ENCODE peak calls at places on chromosomes 1 and 21, in four cellular contexts. Y is fibroblast of the conjunctiva; R is hypothalamus; G is activated naive CD4-positive, alpha-beta T cell treated with anti-CD3 and anti-CD28 coated beads, Interleukin-2, amount 50 U/mL, for 72 hours. X is an unnamed sample.

GRCh38 chr1:165109013-165109412 is 247.5 kb downstream of the LMX1A start:
- DNase-seq in Y (no peak), R (no peak), G (no peak), X (no peak)

GRCh38 chr1:97164276-97164639 is 442.7 kb downstream of the PTBP2 start:
- DNase-seq in Y (no peak), R (no peak), G (no peak), X (no peak)

GRCh38 chr1:8456306-8456912 is 138.5 kb downstream of the SLC45A1 start:
- DNase-seq in Y (no peak), R (no peak), G (no peak), X (no peak)

GRCh38 chr1:19307804-19308508 is 4.0 kb downstream of the AKR7A2 start:
- DNase-seq in Y (no peak), R (no peak), G (no peak), X (no peak)

GRCh38 chr1:42658880-42659337 is 686 bp downstream of the PPIH start:
- DNase-seq in Y (no peak), R (no peak), G (no peak), X (no peak)

GRCh38 chr1:112735752-112736151 is 20.6 kb upstream of the PPM1J start:
- DNase-seq in Y (no peak), R (no peak), G (no peak), X (no peak)

GRCh38 chr1:43521078-43521477 is 9.6 kb upstream of the PTPRF start:
- DNase-seq in Y (no peak), R (no peak), G (no peak), X (no peak)

GRCh38 chr1:44072204-44072603 is 40.9 kb upstream of the SLC6A9 start:
- DNase-seq in Y (peak), R (no peak), G (no peak), X (no peak)

GRCh38 chr21:43927591-43928229 is 62.7 kb downstream of the AGPAT3 start:
- DNase-seq in Y (no peak), R (no peak), G (no peak), X (no peak)

GRCh38 chr1:212456166-212456528 is 23.4 kb downstream of the NENF start:
- DNase-seq in Y (no peak), R (no peak), G (no peak), X (no peak)

GRCh38 chr1:44568128-44568900 is 106.0 kb downstream of the TMEM53 start:
- DNase-seq in Y (no peak), R (no peak), G (no peak), X (no peak)

GRCh38 chr1:216184281-216184680 is 239.0 kb downstream of the USH2A start:
- DNase-seq in Y (no peak), R (no peak), G (no peak), X (no peak)

GRCh38 chr1:244970236-244970652 is 105.9 kb upstream of the HNRNPU start:
- DNase-seq in Y (peak), R (peak), G (peak), X (no peak)

GRCh38 chr1:200075522-200075921 is 48.0 kb downstream of the NR5A2 start:
- DNase-seq in Y (no peak), R (no peak), G (no peak), X (no peak)